ENCODE peak calls at places on chromosomes 4 and X, in six cellular contexts. K is fibroblast of the aortic adventitia, H is KBM-7, R is H1, Z is A549, O is midbrain. J is an unnamed sample.

GRCh38 chr4:122010610-122011009 is 58.8 kb upstream of the TRPC3 start:
- DNase-seq in K (peak; percentile 16), H (no peak), R (no peak), Z (no peak), O (no peak), J (no peak)

GRCh38 chrX:46796574-46797191 is 37.8 kb upstream of the SLC9A7 start:
- DNase-seq in K (peak; percentile 77), H (peak; percentile 92), R (no peak), Z (peak; percentile 78), O (peak; percentile 43), J (peak; percentile 35)

GRCh38 chr4:68361146-68361589 is 11.3 kb upstream of the YTHDC1 start:
- DNase-seq in K (peak; percentile 65), H (no peak), R (no peak), Z (peak; percentile 54), O (no peak), J (no peak)

GRCh38 chrX:11215191-11215921 is 77.9 kb upstream of the AMELX start:
- DNase-seq in K (no peak), H (no peak), R (peak; percentile 5), Z (no peak), O (no peak), J (no peak)

GRCh38 chr4:91070736-91071135 is 943.5 kb downstream of the CCSER1 start:
- DNase-seq in K (no peak), H (no peak), R (no peak), Z (no peak), O (no peak), J (no peak)

GRCh38 chrX:143669395-143669794 is 33.5 kb upstream of the SLITRK4 start:
- DNase-seq in K (no peak), H (peak; percentile 28), R (no peak), Z (no peak), O (peak; percentile 6), J (no peak)

GRCh38 chrX:68632491-68632890 is 15.0 kb upstream of the STARD8 start:
- DNase-seq in K (no peak), H (no peak), R (no peak), Z (no peak), O (no peak), J (no peak)

GRCh38 chr4:148850257-148850995 is 408.2 kb upstream of the NR3C2 start:
- DNase-seq in K (no peak), H (no peak), R (no peak), Z (peak; percentile 6), O (no peak), J (no peak)

GRCh38 chr4:137819964-137820383 is 287.7 kb upstream of the PCDH18 start:
- DNase-seq in K (peak; percentile 75), H (peak; percentile 30), R (peak; percentile 43), Z (peak; percentile 53), O (no peak), J (peak; percentile 3)

GRCh38 chrX:70253377-70254062 is 6.5 kb downstream of the P2RY4 start:
- DNase-seq in K (no peak), H (no peak), R (no peak), Z (no peak), O (no peak), J (no peak)

GRCh38 chr4:163395055-163395454 is 51.4 kb downstream of the NPY5R start:
- DNase-seq in K (peak; percentile 24), H (no peak), R (no peak), Z (no peak), O (no peak), J (no peak)

GRCh38 chr4:103915224-103915869 is 195.6 kb upstream of the TACR3 start:
- DNase-seq in K (peak; percentile 33), H (peak; percentile 27), R (no peak), Z (peak; percentile 13), O (peak; percentile 24), J (peak; percentile 23)

GRCh38 chrX:46456125-46456922 is 88.9 kb downstream of the ZNF674 start:
- DNase-seq in K (no peak), H (no peak), R (no peak), Z (no peak), O (no peak), J (no peak)

GRCh38 chr4:53928825-53929224 is 135.6 kb downstream of the CHIC2 start:
- DNase-seq in K (peak; percentile 79), H (no peak), R (no peak), Z (no peak), O (no peak), J (no peak)

GRCh38 chr4:151409470-151410313 is 716 bp downstream of the FHIP1A start:
- DNase-seq in K (no peak), H (no peak), R (no peak), Z (no peak), O (no peak), J (no peak)

GRCh38 chr4:123587983-123588494 is 191.4 kb downstream of the SPRY1 start:
- DNase-seq in K (peak; percentile 63), H (peak; percentile 16), R (no peak), Z (peak; percentile 93), O (no peak), J (no peak)

GRCh38 chr4:86453044-86453501 is 93.2 kb upstream of the MAPK10 start:
- DNase-seq in K (peak; percentile 73), H (peak; percentile 18), R (no peak), Z (no peak), O (peak; percentile 35), J (peak; percentile 48)

GRCh38 chr4:36054750-36055467 is 189.4 kb downstream of the ARAP2 start:
- DNase-seq in K (no peak), H (no peak), R (no peak), Z (no peak), O (peak; percentile 47), J (peak; percentile 59)

GRCh38 chrX:15882704-15883539 is 28.3 kb upstream of the AP1S2 start:
- DNase-seq in K (peak; percentile 28), H (peak; percentile 68), R (no peak), Z (peak; percentile 0), O (no peak), J (no peak)

GRCh38 chrX:130523460-130524394 is 121.9 kb downstream of the RBMX2 start:
- DNase-seq in K (no peak), H (no peak), R (no peak), Z (no peak), O (peak; percentile 1), J (peak; percentile 66)

GRCh38 chrX:72366746-72367145 is 61.0 kb upstream of the CITED1 start:
- DNase-seq in K (no peak), H (peak; percentile 11), R (no peak), Z (no peak), O (no peak), J (peak; percentile 37)

GRCh38 chr4:35105486-35105885 is 1138.8 kb downstream of the ARAP2 start:
- DNase-seq in K (no peak), H (no peak), R (no peak), Z (no peak), O (no peak), J (no peak)

GRCh38 chrX:36434521-36434920 is 515.0 kb downstream of the CFAP47 start:
- DNase-seq in K (no peak), H (no peak), R (no peak), Z (no peak), O (no peak), J (no peak)

GRCh38 chr4:38324861-38325451 is 339.0 kb upstream of the KLF3 start:
- DNase-seq in K (no peak), H (no peak), R (no peak), Z (no peak), O (no peak), J (no peak)

GRCh38 chr4:152045781-152046571 is 285.2 kb upstream of the GATB start:
- DNase-seq in K (no peak), H (no peak), R (peak; percentile 79), Z (peak; percentile 29), O (no peak), J (no peak)

GRCh38 chr4:53633608-53634007 is 42.3 kb upstream of the LNX1 start:
- DNase-seq in K (peak; percentile 73), H (no peak), R (no peak), Z (no peak), O (no peak), J (no peak)

GRCh38 chr4:138413273-138413672 is 171.1 kb upstream of the SLC7A11 start:
- DNase-seq in K (no peak), H (no peak), R (no peak), Z (no peak), O (no peak), J (no peak)

GRCh38 chrX:39946822-39947221 is 150.9 kb downstream of the BCOR start:
- DNase-seq in K (peak; percentile 16), H (peak; percentile 43), R (no peak), Z (no peak), O (no peak), J (no peak)

GRCh38 chrX:123629502-123629901 is 103.3 kb downstream of the THOC2 start:
- DNase-seq in K (no peak), H (no peak), R (no peak), Z (no peak), O (no peak), J (no peak)

GRCh38 chrX:22389544-22390243 is 117.0 kb downstream of the CBLL2 start:
- DNase-seq in K (peak; percentile 87), H (no peak), R (no peak), Z (peak; percentile 11), O (no peak), J (no peak)

GRCh38 chrX:16368696-16369095 is 201.4 kb downstream of the MAGEB17 start:
- DNase-seq in K (no peak), H (no peak), R (no peak), Z (no peak), O (no peak), J (no peak)

GRCh38 chr4:109462297-109462696 is 28.7 kb downstream of the SEC24B start:
- DNase-seq in K (peak; percentile 30), H (peak; percentile 54), R (no peak), Z (no peak), O (no peak), J (peak; percentile 6)

GRCh38 chr4:8414377-8414776 is 26.1 kb downstream of the ACOX3 start:
- DNase-seq in K (no peak), H (no peak), R (no peak), Z (no peak), O (no peak), J (no peak)

GRCh38 chrX:49291615-49292337 is 11.7 kb upstream of the GAGE10 start:
- DNase-seq in K (peak; percentile 56), H (peak; percentile 75), R (peak; percentile 63), Z (peak; percentile 72), O (peak; percentile 17), J (peak; percentile 22)

GRCh38 chrX:103688949-103689348 is 2.5 kb upstream of the MORF4L2 start:
- DNase-seq in K (peak; percentile 58), H (peak; percentile 51), R (no peak), Z (peak; percentile 28), O (peak; percentile 65), J (peak; percentile 77)

J was measured in globus pallidus.